ENCODE peak calls at places on chromosomes 2 and 18, in eight cellular contexts. J, N, H, D, Q, T, F and R are unnamed samples.

GRCh38 chr18:58532298-58532697 is 96.6 kb downstream of the ALPK2 start:
- DNase-seq in J (no peak), Q (no peak), T (no peak), H (no peak), D (no peak), N (no peak), F (no peak), R (no peak)

GRCh38 chr2:19346983-19347618 is 11.3 kb downstream of the OSR1 start:
- DNase-seq in H (no peak), J (no peak), Q (no peak), D (no peak), F (no peak), T (no peak), N (no peak), R (no peak)

GRCh38 chr18:59155140-59155539 is 15.5 kb downstream of the SEC11C start:
- DNase-seq in J (no peak), Q (no peak), D (no peak), F (no peak), T (no peak), N (peak), H (no peak), R (no peak)

GRCh38 chr2:198098918-198099317 is 294.5 kb downstream of the PLCL1 start:
- DNase-seq in N (peak), J (no peak), H (peak), T (no peak), Q (peak), D (no peak), F (no peak), R (no peak)

GRCh38 chr18:6578686-6579085 is 150.8 kb upstream of the ARHGAP28 start:
- DNase-seq in N (no peak), F (no peak), J (no peak), D (no peak), H (no peak), T (no peak), Q (no peak), R (no peak)

GRCh38 chr18:11767935-11768334 is 78.9 kb downstream of the GNAL start:
- DNase-seq in F (no peak), H (no peak), Q (no peak), J (no peak), T (no peak), N (peak), D (no peak), R (no peak)

GRCh38 chr2:237497820-237498128 is 10.7 kb downstream of the MLPH start:
- DNase-seq in J (no peak), H (no peak), N (no peak), F (no peak), D (no peak), T (peak), Q (no peak), R (no peak)

GRCh38 chr2:226411206-226411605 is 388.4 kb downstream of the IRS1 start:
- DNase-seq in H (no peak), Q (no peak), F (no peak), T (no peak), J (no peak), N (no peak), D (no peak), R (no peak)

GRCh38 chr2:187618813-187619212 is 64.6 kb upstream of the TFPI start:
- DNase-seq in H (peak), T (no peak), F (no peak), N (no peak), D (no peak), Q (no peak), J (no peak), R (no peak)

GRCh38 chr2:43127208-43127940 is 99.0 kb downstream of the ZFP36L2 start:
- DNase-seq in Q (peak), D (peak), T (peak), N (no peak), J (peak), H (peak), F (no peak), R (peak)

GRCh38 chr2:225598922-225599321 is 199.4 kb downstream of the NYAP2 start:
- DNase-seq in N (no peak), H (no peak), T (no peak), Q (no peak), D (no peak), F (no peak), J (no peak), R (no peak)

GRCh38 chr2:88452151-88452851 is at the start of gene FOXI3:
- DNase-seq in J (no peak), Q (no peak), N (peak), D (no peak), F (no peak), T (no peak), H (peak), R (no peak)

GRCh38 chr2:190664240-190664639 is 15.4 kb downstream of the NAB1 start:
- DNase-seq in H (no peak), F (no peak), D (no peak), N (peak), T (no peak), Q (no peak), J (no peak), R (no peak)

GRCh38 chr2:142989276-142990204 is 112.1 kb downstream of the KYNU start:
- DNase-seq in J (no peak), Q (no peak), N (peak), T (no peak), F (no peak), H (peak), D (no peak), R (no peak)

GRCh38 chr2:232522014-232522854 is 2.0 kb downstream of the PRSS56 start:
- DNase-seq in Q (no peak), N (no peak), T (peak), H (peak), D (peak), F (no peak), J (peak), R (peak)

DNA sequence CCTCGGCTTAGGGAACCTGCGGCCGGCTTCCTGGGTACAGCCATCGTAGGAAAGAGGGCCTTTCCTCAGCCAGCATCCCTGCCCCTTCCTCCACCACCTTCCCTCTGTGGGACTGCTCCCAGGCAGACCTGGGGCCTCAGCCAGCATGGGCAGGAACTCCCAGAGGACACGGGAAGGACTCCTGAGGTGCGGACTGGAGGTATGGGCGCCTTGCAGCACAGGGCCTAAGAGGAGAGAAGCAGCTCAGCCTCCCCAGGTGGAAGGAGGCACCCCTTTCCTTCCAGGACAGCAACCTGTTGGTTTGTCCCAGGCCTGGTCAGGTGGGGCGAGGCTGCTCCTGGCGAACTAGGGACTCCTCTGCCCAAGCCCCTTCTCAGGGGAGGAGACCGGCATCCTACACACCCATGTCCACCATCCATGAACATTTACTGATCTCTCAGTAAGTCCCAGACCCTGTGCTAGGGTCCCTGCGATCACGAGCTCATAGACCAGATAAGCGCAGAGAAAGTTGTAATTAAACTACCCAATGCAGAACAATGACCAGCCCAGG is 98.9 kb upstream of the ID2 start:
- DNase-seq in D (no peak), F (no peak), T (no peak), J (no peak), N (no peak), Q (no peak), H (no peak), R (no peak)
- H3K27ac ChIP-seq in D (no peak), F (no peak), T (no peak), J (no peak), N (no peak), Q (no peak), H (no peak), R (peak)

GRCh38 chr2:231452799-231453508 is 11.3 kb downstream of the NCL start:
- DNase-seq in J (no peak), N (no peak), T (no peak), H (peak), F (no peak), Q (no peak), D (no peak), R (peak)
- H3K27ac ChIP-seq in J (no peak), N (no peak), T (no peak), H (peak), F (no peak), Q (peak), D (no peak), R (no peak)

GRCh38 chr18:67385455-67385854 is 131.1 kb downstream of the DSEL start:
- DNase-seq in H (no peak), D (no peak), T (no peak), N (no peak), Q (no peak), F (no peak), J (no peak), R (no peak)

GRCh38 chr18:67386028-67386427 is 130.5 kb downstream of the DSEL start:
- DNase-seq in D (no peak), N (peak), J (no peak), T (no peak), H (no peak), Q (no peak), F (no peak), R (no peak)

GRCh38 chr18:67380867-67381266 is 135.7 kb downstream of the DSEL start:
- DNase-seq in F (no peak), Q (no peak), H (no peak), T (no peak), D (no peak), J (no peak), N (no peak), R (no peak)

GRCh38 chr18:67379991-67380390 is 136.5 kb downstream of the DSEL start:
- DNase-seq in Q (no peak), T (no peak), H (no peak), D (no peak), F (no peak), N (no peak), J (no peak), R (no peak)

DNA sequence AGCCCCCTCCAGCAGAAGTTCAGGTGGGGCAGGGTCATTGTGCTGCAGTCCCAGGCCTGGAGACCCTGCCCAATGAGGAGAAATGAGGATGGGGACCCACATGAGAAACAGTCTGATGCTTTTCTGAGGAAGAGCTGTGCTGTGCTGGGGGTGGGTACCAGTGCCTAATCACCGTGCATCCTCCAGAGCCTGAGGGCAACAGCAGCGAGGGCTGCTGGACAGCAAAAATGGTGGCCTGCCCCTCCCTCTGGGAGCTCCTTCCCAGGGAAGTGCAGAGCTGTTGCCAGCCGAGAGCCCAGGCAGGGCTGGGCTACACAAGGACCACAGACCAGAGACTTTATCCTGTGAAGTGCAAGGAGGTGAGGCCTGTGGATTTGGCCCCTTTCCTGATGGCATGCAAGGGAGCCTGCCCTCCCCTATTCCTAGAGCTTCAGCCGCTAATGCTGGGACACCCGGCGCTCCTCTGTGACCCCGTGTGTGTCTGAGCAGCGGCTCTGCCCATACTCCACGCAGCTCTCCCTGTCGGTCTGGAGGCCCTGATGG is 134.8 kb downstream of the DSEL start:
- DNase-seq in F (no peak), H (no peak), J (no peak), N (no peak), D (no peak), Q (no peak), T (no peak), R (no peak)
- H3K27ac ChIP-seq in F (no peak), H (no peak), J (no peak), N (no peak), D (no peak), Q (no peak), T (no peak), R (no peak)

GRCh38 chr2:31764169-31764568 is 183.4 kb upstream of the SRD5A2 start:
- DNase-seq in T (peak), J (no peak), D (no peak), F (no peak), H (no peak), N (peak), Q (no peak), R (no peak)

GRCh38 chr2:31770718-31771117 is 190.0 kb upstream of the SRD5A2 start:
- DNase-seq in N (no peak), T (no peak), Q (peak), J (no peak), D (no peak), H (no peak), F (no peak), R (no peak)

GRCh38 chr2:31762085-31762484 is 181.3 kb upstream of the SRD5A2 start:
- DNase-seq in H (no peak), Q (no peak), T (no peak), F (no peak), J (no peak), N (no peak), D (no peak), R (no peak)

GRCh38 chr2:31765078-31765835 is 184.5 kb upstream of the SRD5A2 start:
- DNase-seq in D (no peak), J (no peak), T (no peak), H (no peak), Q (no peak), F (no peak), N (peak), R (no peak)
- H3K27ac ChIP-seq in D (no peak), J (no peak), T (peak), H (no peak), Q (no peak), F (no peak), N (no peak), R (no peak)

GRCh38 chr2:215461836-215462532 is 26.1 kb upstream of the FN1 start:
- DNase-seq in T (no peak), H (no peak), D (no peak), F (no peak), N (peak), J (no peak), Q (no peak), R (no peak)
- H3K27ac ChIP-seq in T (no peak), H (no peak), D (no peak), F (no peak), N (peak), J (no peak), Q (no peak), R (no peak)